ENCODE peak calls at places on chromosomes 7 and 10, in seven cellular contexts. One of them, this sample, is unnamed.
A peak's percentile ranks its signal among the peaks of the same experiment; 100 is the strongest.

GRCh38 chr10:58023341-58024073 is 244.2 kb downstream of the IPMK start:
- DNase-seq in brain microvascular endothelial cell: peak; percentile 62
- DNase-seq in AG10803: peak; percentile 83
- DNase-seq in trophoblast cell: peak; percentile 59
- DNase-seq in right lobe of liver: no peak
- DNase-seq in astrocyte of the cerebellum: peak; percentile 84
- DNase-seq in A549: peak; percentile 83
- DNase-seq in this sample: no peak

GRCh38 chr7:4132221-4132620 is 549.9 kb upstream of the FOXK1 start:
- DNase-seq in brain microvascular endothelial cell: no peak
- DNase-seq in A549: no peak
- DNase-seq in AG10803: no peak
- DNase-seq in right lobe of liver: no peak
- DNase-seq in astrocyte of the cerebellum: no peak
- DNase-seq in trophoblast cell: no peak
- DNase-seq in this sample: no peak

GRCh38 chr10:5952731-5953385 is 24.5 kb downstream of the IL15RA start:
- DNase-seq in trophoblast cell: no peak
- DNase-seq in brain microvascular endothelial cell: no peak
- DNase-seq in A549: no peak
- DNase-seq in AG10803: no peak
- DNase-seq in astrocyte of the cerebellum: no peak
- DNase-seq in right lobe of liver: peak; percentile 33
- DNase-seq in this sample: peak; percentile 11

GRCh38 chr10:112842832-112843360 is 107.2 kb upstream of the TCF7L2 start:
- DNase-seq in AG10803: peak; percentile 8
- DNase-seq in brain microvascular endothelial cell: peak; percentile 11
- DNase-seq in trophoblast cell: no peak
- DNase-seq in right lobe of liver: peak; percentile 81
- DNase-seq in A549: no peak
- DNase-seq in astrocyte of the cerebellum: no peak
- DNase-seq in this sample: peak; percentile 43

GRCh38 chr10:84846646-84847045 is 518.3 kb downstream of the CCSER2 start:
- DNase-seq in A549: no peak
- DNase-seq in AG10803: no peak
- DNase-seq in brain microvascular endothelial cell: no peak
- DNase-seq in astrocyte of the cerebellum: no peak
- DNase-seq in right lobe of liver: no peak
- DNase-seq in trophoblast cell: no peak
- DNase-seq in this sample: no peak

GRCh38 chr7:36301914-36302771 is 87.5 kb upstream of the ANLN start:
- DNase-seq in brain microvascular endothelial cell: no peak
- DNase-seq in A549: no peak
- DNase-seq in trophoblast cell: no peak
- DNase-seq in AG10803: no peak
- DNase-seq in right lobe of liver: no peak
- DNase-seq in astrocyte of the cerebellum: no peak
- DNase-seq in this sample: peak; percentile 2

GRCh38 chr10:73413528-73414229 is at the start of gene ANXA7:
- DNase-seq in trophoblast cell: peak; percentile 92
- DNase-seq in A549: peak; percentile 88
- DNase-seq in astrocyte of the cerebellum: peak; percentile 54
- DNase-seq in AG10803: peak; percentile 77
- DNase-seq in brain microvascular endothelial cell: peak; percentile 79
- DNase-seq in right lobe of liver: peak; percentile 97
- DNase-seq in this sample: peak; percentile 93

GRCh38 chr7:4076701-4077294 is 605.3 kb upstream of the FOXK1 start:
- DNase-seq in trophoblast cell: no peak
- DNase-seq in A549: no peak
- DNase-seq in right lobe of liver: no peak
- DNase-seq in AG10803: no peak
- DNase-seq in brain microvascular endothelial cell: no peak
- DNase-seq in astrocyte of the cerebellum: no peak
- DNase-seq in this sample: no peak

GRCh38 chr7:157693521-157694388 is 357.0 kb downstream of the DNAJB6 start:
- DNase-seq in trophoblast cell: no peak
- DNase-seq in right lobe of liver: no peak
- DNase-seq in brain microvascular endothelial cell: no peak
- DNase-seq in A549: no peak
- DNase-seq in astrocyte of the cerebellum: no peak
- DNase-seq in AG10803: no peak
- DNase-seq in this sample: no peak

GRCh38 chr7:116812905-116813304 is 49.5 kb upstream of the CAPZA2 start:
- DNase-seq in astrocyte of the cerebellum: no peak
- DNase-seq in AG10803: no peak
- DNase-seq in A549: peak; percentile 40
- DNase-seq in brain microvascular endothelial cell: no peak
- DNase-seq in right lobe of liver: no peak
- DNase-seq in trophoblast cell: no peak
- DNase-seq in this sample: no peak

GRCh38 chr10:25174461-25175230 is at the start of gene GPR158:
- DNase-seq in astrocyte of the cerebellum: peak; percentile 90
- DNase-seq in brain microvascular endothelial cell: peak; percentile 91
- DNase-seq in right lobe of liver: peak; percentile 84
- DNase-seq in AG10803: peak; percentile 92
- DNase-seq in A549: peak; percentile 92
- DNase-seq in trophoblast cell: peak; percentile 91
- DNase-seq in this sample: peak; percentile 55

GRCh38 chr10:88092975-88093374 is 229.6 kb downstream of the PTEN start:
- DNase-seq in astrocyte of the cerebellum: no peak
- DNase-seq in brain microvascular endothelial cell: no peak
- DNase-seq in right lobe of liver: no peak
- DNase-seq in A549: no peak
- DNase-seq in AG10803: no peak
- DNase-seq in trophoblast cell: no peak
- DNase-seq in this sample: no peak

GRCh38 chr10:33506391-33506790 is 171.9 kb upstream of the NRP1 start:
- DNase-seq in astrocyte of the cerebellum: no peak
- DNase-seq in trophoblast cell: peak; percentile 93
- DNase-seq in AG10803: no peak
- DNase-seq in A549: no peak
- DNase-seq in brain microvascular endothelial cell: no peak
- DNase-seq in right lobe of liver: no peak
- DNase-seq in this sample: no peak

GRCh38 chr7:22576941-22577927 is 77.2 kb upstream of the STEAP1B start:
- DNase-seq in astrocyte of the cerebellum: peak; percentile 99
- DNase-seq in trophoblast cell: peak; percentile 88
- DNase-seq in brain microvascular endothelial cell: peak; percentile 88
- DNase-seq in right lobe of liver: peak; percentile 62
- DNase-seq in A549: peak; percentile 68
- DNase-seq in AG10803: peak; percentile 100
- DNase-seq in this sample: peak; percentile 74

GRCh38 chr10:79445217-79445707 is at the start of gene ZCCHC24:
- DNase-seq in astrocyte of the cerebellum: no peak
- DNase-seq in trophoblast cell: peak; percentile 55
- DNase-seq in right lobe of liver: no peak
- DNase-seq in AG10803: no peak
- DNase-seq in A549: peak; percentile 54
- DNase-seq in brain microvascular endothelial cell: no peak
- DNase-seq in this sample: no peak

GRCh38 chr10:92567952-92568600 is 5.8 kb downstream of the IDE start:
- DNase-seq in right lobe of liver: no peak
- DNase-seq in trophoblast cell: peak; percentile 58
- DNase-seq in brain microvascular endothelial cell: no peak
- DNase-seq in A549: no peak
- DNase-seq in AG10803: peak; percentile 52
- DNase-seq in astrocyte of the cerebellum: peak; percentile 59
- DNase-seq in this sample: no peak

GRCh38 chr7:45292481-45292880 is 134.9 kb downstream of the RAMP3 start:
- DNase-seq in right lobe of liver: no peak
- DNase-seq in brain microvascular endothelial cell: no peak
- DNase-seq in A549: no peak
- DNase-seq in AG10803: no peak
- DNase-seq in astrocyte of the cerebellum: peak; percentile 52
- DNase-seq in trophoblast cell: no peak
- DNase-seq in this sample: no peak

GRCh38 chr10:74305730-74306129 is 154.7 kb downstream of the ADK start:
- DNase-seq in trophoblast cell: no peak
- DNase-seq in astrocyte of the cerebellum: no peak
- DNase-seq in brain microvascular endothelial cell: no peak
- DNase-seq in right lobe of liver: no peak
- DNase-seq in A549: no peak
- DNase-seq in AG10803: no peak
- DNase-seq in this sample: no peak

GRCh38 chr10:22321156-22321711 is 335 bp downstream of the BMI1 start:
- DNase-seq in AG10803: peak; percentile 76
- DNase-seq in right lobe of liver: peak; percentile 72
- DNase-seq in A549: peak; percentile 82
- DNase-seq in brain microvascular endothelial cell: peak; percentile 60
- DNase-seq in trophoblast cell: peak; percentile 84
- DNase-seq in astrocyte of the cerebellum: peak; percentile 46
- DNase-seq in this sample: peak; percentile 61

GRCh38 chr10:93604145-93604544 is 3.1 kb upstream of the RBP4 start:
- DNase-seq in astrocyte of the cerebellum: no peak
- DNase-seq in trophoblast cell: no peak
- DNase-seq in brain microvascular endothelial cell: no peak
- DNase-seq in right lobe of liver: no peak
- DNase-seq in AG10803: no peak
- DNase-seq in A549: no peak
- DNase-seq in this sample: no peak

GRCh38 chr7:156903232-156903909 is 10.4 kb upstream of the LMBR1 start:
- DNase-seq in A549: peak; percentile 60
- DNase-seq in AG10803: peak; percentile 17
- DNase-seq in right lobe of liver: no peak
- DNase-seq in trophoblast cell: no peak
- DNase-seq in brain microvascular endothelial cell: peak; percentile 34
- DNase-seq in astrocyte of the cerebellum: peak; percentile 88
- DNase-seq in this sample: no peak

GRCh38 chr7:84455788-84456187 is 261.2 kb upstream of the SEMA3A start:
- DNase-seq in astrocyte of the cerebellum: no peak
- DNase-seq in A549: no peak
- DNase-seq in right lobe of liver: no peak
- DNase-seq in trophoblast cell: no peak
- DNase-seq in AG10803: peak; percentile 47
- DNase-seq in brain microvascular endothelial cell: no peak
- DNase-seq in this sample: no peak

GRCh38 chr10:98107644-98108430 is 26.6 kb upstream of the R3HCC1L start:
- DNase-seq in brain microvascular endothelial cell: no peak
- DNase-seq in right lobe of liver: no peak
- DNase-seq in A549: no peak
- DNase-seq in AG10803: no peak
- DNase-seq in trophoblast cell: no peak
- DNase-seq in astrocyte of the cerebellum: no peak
- DNase-seq in this sample: no peak

GRCh38 chr7:108459922-108460551 is 3.8 kb upstream of the NRCAM start:
- DNase-seq in trophoblast cell: peak; percentile 49
- DNase-seq in right lobe of liver: no peak
- DNase-seq in astrocyte of the cerebellum: no peak
- DNase-seq in A549: peak; percentile 63
- DNase-seq in AG10803: peak; percentile 15
- DNase-seq in brain microvascular endothelial cell: peak; percentile 47
- DNase-seq in this sample: no peak

GRCh38 chr10:132551093-132551807 is 13.7 kb downstream of the INPP5A start:
- DNase-seq in A549: no peak
- DNase-seq in right lobe of liver: peak; percentile 56
- DNase-seq in astrocyte of the cerebellum: no peak
- DNase-seq in brain microvascular endothelial cell: no peak
- DNase-seq in trophoblast cell: no peak
- DNase-seq in AG10803: peak; percentile 29
- DNase-seq in this sample: no peak

GRCh38 chr7:51259766-51260165 is 56.8 kb downstream of the COBL start:
- DNase-seq in A549: no peak
- DNase-seq in right lobe of liver: no peak
- DNase-seq in astrocyte of the cerebellum: no peak
- DNase-seq in brain microvascular endothelial cell: no peak
- DNase-seq in trophoblast cell: peak; percentile 66
- DNase-seq in AG10803: no peak
- DNase-seq in this sample: no peak
- H3K4me3 ChIP-seq in A549: no peak overlapping the region
- H3K4me3 ChIP-seq in right lobe of liver: no peak overlapping the region
- H3K4me3 ChIP-seq in astrocyte of the cerebellum: no peak overlapping the region
- H3K4me3 ChIP-seq in brain microvascular endothelial cell: no peak overlapping the region
- H3K4me3 ChIP-seq in trophoblast cell: no peak overlapping the region
- H3K4me3 ChIP-seq in AG10803: no peak overlapping the region
- H3K4me3 ChIP-seq in this sample: no peak overlapping the region

GRCh38 chr7:29189743-29190201 is 4.8 kb upstream of the CHN2 start:
- DNase-seq in brain microvascular endothelial cell: peak; percentile 9
- DNase-seq in trophoblast cell: peak; percentile 66
- DNase-seq in astrocyte of the cerebellum: no peak
- DNase-seq in AG10803: peak; percentile 18
- DNase-seq in right lobe of liver: peak; percentile 80
- DNase-seq in A549: peak; percentile 40
- DNase-seq in this sample: peak; percentile 57

GRCh38 chr7:29193316-29194205 is 1.0 kb upstream of the CHN2 start:
- DNase-seq in A549: no peak
- DNase-seq in trophoblast cell: peak; percentile 41
- DNase-seq in right lobe of liver: peak; percentile 70
- DNase-seq in AG10803: no peak
- DNase-seq in brain microvascular endothelial cell: no peak
- DNase-seq in astrocyte of the cerebellum: no peak
- DNase-seq in this sample: no peak

GRCh38 chr7:29192811-29193210 is 1.8 kb upstream of the CHN2 start:
- DNase-seq in astrocyte of the cerebellum: no peak
- DNase-seq in AG10803: no peak
- DNase-seq in trophoblast cell: peak; percentile 84
- DNase-seq in A549: no peak
- DNase-seq in brain microvascular endothelial cell: no peak
- DNase-seq in right lobe of liver: no peak
- DNase-seq in this sample: no peak

GRCh38 chr7:29192284-29192683 is 2.3 kb upstream of the CHN2 start:
- DNase-seq in right lobe of liver: no peak
- DNase-seq in astrocyte of the cerebellum: no peak
- DNase-seq in trophoblast cell: peak; percentile 74
- DNase-seq in brain microvascular endothelial cell: no peak
- DNase-seq in AG10803: no peak
- DNase-seq in A549: no peak
- DNase-seq in this sample: no peak

GRCh38 chr7:29190349-29191045 is 4.1 kb upstream of the CHN2 start:
- DNase-seq in A549: peak; percentile 15
- DNase-seq in AG10803: no peak
- DNase-seq in trophoblast cell: no peak
- DNase-seq in right lobe of liver: no peak
- DNase-seq in brain microvascular endothelial cell: no peak
- DNase-seq in astrocyte of the cerebellum: no peak
- DNase-seq in this sample: no peak
- H3K4me3 ChIP-seq in A549: no peak overlapping the region
- H3K4me3 ChIP-seq in AG10803: no peak overlapping the region
- H3K4me3 ChIP-seq in trophoblast cell: no peak overlapping the region
- H3K4me3 ChIP-seq in right lobe of liver: peak overlapping the region; percentile 6
- H3K4me3 ChIP-seq in brain microvascular endothelial cell: no peak overlapping the region
- H3K4me3 ChIP-seq in astrocyte of the cerebellum: no peak overlapping the region
- H3K4me3 ChIP-seq in this sample: no peak overlapping the region

GRCh38 chr7:150372271-150373048 is 3.8 kb downstream of the REPIN1 start:
- DNase-seq in trophoblast cell: no peak
- DNase-seq in right lobe of liver: no peak
- DNase-seq in brain microvascular endothelial cell: no peak
- DNase-seq in AG10803: no peak
- DNase-seq in A549: no peak
- DNase-seq in astrocyte of the cerebellum: no peak
- DNase-seq in this sample: no peak
- H3K4me3 ChIP-seq in trophoblast cell: no peak overlapping the region
- H3K4me3 ChIP-seq in right lobe of liver: no peak overlapping the region
- H3K4me3 ChIP-seq in brain microvascular endothelial cell: no peak overlapping the region
- H3K4me3 ChIP-seq in AG10803: no peak overlapping the region
- H3K4me3 ChIP-seq in A549: no peak overlapping the region
- H3K4me3 ChIP-seq in astrocyte of the cerebellum: no peak overlapping the region
- H3K4me3 ChIP-seq in this sample: no peak overlapping the region

DNA sequence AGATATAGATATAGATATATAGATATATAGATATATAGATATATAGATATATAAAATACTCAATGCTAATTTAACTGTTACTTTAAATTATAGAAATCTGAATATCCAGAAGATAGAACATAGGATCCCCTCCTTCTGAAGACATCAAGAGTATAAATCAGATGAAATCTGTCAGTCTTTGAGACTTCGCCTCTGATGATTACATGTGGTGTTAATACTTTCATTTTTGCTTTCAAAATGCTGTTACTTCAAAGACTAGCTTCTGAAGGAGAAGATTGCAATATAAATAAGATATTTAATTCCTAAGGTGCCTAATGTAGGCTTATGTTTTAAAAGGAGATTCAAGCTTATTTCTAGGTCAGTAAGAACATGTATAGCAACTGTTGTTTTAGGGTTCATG is 180.4 kb downstream of the TSPAN12 start:
- DNase-seq in right lobe of liver: no peak
- DNase-seq in AG10803: no peak
- DNase-seq in trophoblast cell: no peak
- DNase-seq in A549: no peak
- DNase-seq in astrocyte of the cerebellum: no peak
- DNase-seq in brain microvascular endothelial cell: no peak
- DNase-seq in this sample: no peak
- H3K4me3 ChIP-seq in right lobe of liver: no peak overlapping the region
- H3K4me3 ChIP-seq in AG10803: no peak overlapping the region
- H3K4me3 ChIP-seq in trophoblast cell: no peak overlapping the region
- H3K4me3 ChIP-seq in A549: no peak overlapping the region
- H3K4me3 ChIP-seq in astrocyte of the cerebellum: no peak overlapping the region
- H3K4me3 ChIP-seq in brain microvascular endothelial cell: no peak overlapping the region
- H3K4me3 ChIP-seq in this sample: no peak overlapping the region